ENCODE peak calls at places on chromosomes 6 and 20, in four cellular contexts. C is HTR-8/SVneo; Y is activated CD4-positive, alpha-beta T cell treated with anti-CD3 and anti-CD28 coated beads, Interleukin-2, amount 10 ng/mL, durations not matched to agents 7 days and 5 days; R is NCI-H82. J is an unnamed sample.

GRCh38 chr6:134289204-134289575 is 28.7 kb downstream of the SGK1 start:
- DNase-seq in C (no peak), Y (no peak), R (peak), J (no peak)

GRCh38 chr6:42702200-42702599 is 20.2 kb downstream of the PRPH2 start:
- DNase-seq in C (peak), Y (no peak), R (no peak), J (peak)

GRCh38 chr6:155333414-155333813 is 19.1 kb upstream of the TFB1M start:
- DNase-seq in R (no peak), C (no peak), Y (peak), J (no peak)

GRCh38 chr6:3328145-3328544 is 69.4 kb downstream of the PSMG4 start:
- DNase-seq in R (no peak), Y (no peak), C (no peak), J (no peak)

GRCh38 chr6:1039191-1039590 is 272.7 kb upstream of the FOXQ1 start:
- DNase-seq in Y (no peak), R (no peak), C (no peak), J (no peak)

GRCh38 chr6:142635130-142635529 is 309.8 kb downstream of the HIVEP2 start:
- DNase-seq in R (no peak), Y (no peak), C (no peak), J (no peak)

GRCh38 chr6:113599444-113599843 is 257.7 kb upstream of the MARCKS start:
- DNase-seq in R (no peak), Y (no peak), C (no peak), J (peak)

GRCh38 chr6:6918216-6918983 is 189.4 kb upstream of the RREB1 start:
- DNase-seq in C (peak), R (peak), Y (peak), J (peak)

GRCh38 chr6:79762370-79762769 is 131.2 kb downstream of the SH3BGRL2 start:
- DNase-seq in C (peak), R (peak), Y (no peak), J (no peak)

GRCh38 chr6:31776961-31777666 is at the start of gene VWA7:
- DNase-seq in R (peak), Y (peak), C (peak), J (peak)

GRCh38 chr20:23141450-23142161 is 55.5 kb upstream of the CD93 start:
- DNase-seq in C (no peak), Y (no peak), R (no peak), J (no peak)

GRCh38 chr20:61126369-61127195 is 125.5 kb upstream of the CDH4 start:
- DNase-seq in C (no peak), R (no peak), Y (no peak), J (no peak)

GRCh38 chr20:33516882-33517281 is 27.0 kb downstream of the CBFA2T2 start:
- DNase-seq in R (no peak), Y (no peak), C (no peak), J (peak)

GRCh38 chr6:22149501-22150490 is 147.0 kb downstream of the PRL start:
- DNase-seq in C (no peak), R (peak), Y (no peak), J (no peak)

GRCh38 chr20:1330075-1330830 is 1.3 kb upstream of the SDCBP2 start:
- DNase-seq in Y (peak), C (no peak), R (no peak), J (peak)

GRCh38 chr20:57398231-57398821 is 7.1 kb downstream of the RBM38 start:
- DNase-seq in R (no peak), Y (peak), C (no peak), J (peak)

GRCh38 chr6:30763618-30764489 is 19.5 kb upstream of the IER3 start:
- DNase-seq in C (no peak), R (peak), Y (no peak), J (peak)

GRCh38 chr6:40968620-40969145 is 70.3 kb downstream of the UNC5CL start:
- DNase-seq in R (no peak), Y (no peak), C (no peak), J (no peak)

GRCh38 chr6:147382945-147383554 is 125.4 kb upstream of the SAMD5 start:
- DNase-seq in R (peak), Y (no peak), C (peak), J (peak)

GRCh38 chr6:147947521-147947920 is 395.1 kb upstream of the SASH1 start:
- DNase-seq in R (no peak), Y (no peak), C (no peak), J (no peak)

GRCh38 chr6:84635081-84635745 is 129.2 kb downstream of the TBX18 start:
- DNase-seq in R (no peak), Y (no peak), C (no peak), J (no peak)

GRCh38 chr6:141482773-141483172 is 650.0 kb upstream of the GJE1 start:
- DNase-seq in Y (peak), C (no peak), R (no peak), J (no peak)

GRCh38 chr6:157974341-157974894 is 7.2 kb upstream of the SYNJ2 start:
- DNase-seq in R (no peak), C (peak), Y (no peak), J (no peak)

GRCh38 chr6:122984393-122984792 is 11.6 kb upstream of the CLVS2 start:
- DNase-seq in C (no peak), R (no peak), Y (no peak), J (no peak)

GRCh38 chr6:157405986-157406385 is 25.0 kb downstream of the ZDHHC14 start:
- DNase-seq in R (no peak), Y (no peak), C (peak), J (peak)

GRCh38 chr6:30932665-30933365 is 845 bp upstream of the SFTA2 start:
- DNase-seq in R (no peak), C (no peak), Y (no peak), J (no peak)

GRCh38 chr6:1348675-1349074 is 36.8 kb downstream of the FOXQ1 start:
- DNase-seq in C (no peak), Y (no peak), R (no peak), J (peak)

GRCh38 chr6:158408552-158409130 is 96.4 kb downstream of the TULP4 start:
- DNase-seq in R (no peak), Y (no peak), C (no peak), J (peak)